ENCODE peak calls at places on chromosomes 1 and 21, in ten cellular contexts. B is central memory CD4-positive, alpha-beta T cell; H is CD8-positive, alpha-beta memory T cell; Z is small intestine; C is pancreas; L is Peyer's patch; J is cardiac fibroblast; T is HS-27A; E is brain microvascular endothelial cell; G is adipocyte. V is an unnamed sample.

GRCh38 chr21:31897311-31897710 is 24.5 kb downstream of the HUNK start:
- DNase-seq in H (no peak), G (no peak), C (no peak), L (no peak), E (no peak), Z (no peak), J (no peak), T (no peak), B (no peak), V (no peak)

GRCh38 chr1:201778279-201779023 is 50.5 kb upstream of the IPO9 start:
- DNase-seq in J (peak), H (no peak), G (peak), E (no peak), T (no peak), Z (no peak), C (no peak), L (no peak), B (no peak), V (no peak)

GRCh38 chr1:154759196-154759595 is 110.9 kb downstream of the KCNN3 start:
- DNase-seq in C (no peak), L (no peak), E (no peak), H (no peak), B (peak), T (no peak), Z (no peak), J (no peak), G (no peak), V (no peak)

GRCh38 chr1:204929487-204930185 is 59.0 kb downstream of the NFASC start:
- DNase-seq in Z (no peak), J (no peak), B (no peak), H (no peak), G (no peak), E (no peak), T (no peak), L (no peak), C (no peak), V (no peak)

GRCh38 chr21:46661211-46661625 is 25.7 kb downstream of the PRMT2 start:
- DNase-seq in Z (peak), L (no peak), B (peak), E (peak), T (no peak), J (peak), G (peak), C (peak), H (peak), V (peak)

GRCh38 chr1:222124602-222125001 is 382.7 kb upstream of the DUSP10 start:
- DNase-seq in L (no peak), Z (peak), G (no peak), T (no peak), E (no peak), C (no peak), J (no peak), B (no peak), H (no peak), V (no peak)

GRCh38 chr1:41919131-41919530 is 409 bp upstream of the HIVEP3 start:
- DNase-seq in T (no peak), H (no peak), Z (no peak), J (no peak), G (no peak), L (no peak), E (no peak), B (no peak), C (no peak), V (no peak)

GRCh38 chr1:226862900-226863299 is 7.5 kb upstream of the PSEN2 start:
- DNase-seq in T (no peak), G (peak), L (no peak), Z (peak), J (peak), E (peak), C (no peak), H (no peak), B (no peak), V (no peak)

GRCh38 chr1:175157200-175157599 is 35.4 kb downstream of the KIAA0040 start:
- DNase-seq in B (no peak), J (no peak), E (no peak), G (no peak), H (no peak), C (no peak), Z (no peak), L (no peak), T (no peak), V (no peak)

GRCh38 chr1:76176020-76176419 is 101.5 kb downstream of the ST6GALNAC3 start:
- DNase-seq in Z (no peak), G (no peak), H (no peak), B (no peak), J (no peak), C (no peak), T (no peak), L (no peak), E (no peak), V (no peak)

GRCh38 chr1:47710075-47711071 is 272.5 kb downstream of the FOXD2 start:
- DNase-seq in G (peak), E (peak), L (peak), J (peak), T (no peak), Z (peak), B (peak), H (peak), C (peak), V (peak)

GRCh38 chr1:8214501-8215173 is 103.3 kb upstream of the SLC45A1 start:
- DNase-seq in J (peak), T (no peak), E (no peak), B (no peak), Z (no peak), G (no peak), C (no peak), L (no peak), H (no peak), V (no peak)

GRCh38 chr1:4794020-4794780 is 139.8 kb downstream of the AJAP1 start:
- DNase-seq in C (no peak), T (no peak), H (no peak), J (no peak), B (no peak), Z (no peak), L (no peak), E (no peak), G (no peak), V (no peak)

GRCh38 chr1:162235261-162235780 is 141.3 kb downstream of the SPATA46 start:
- DNase-seq in E (no peak), C (no peak), J (peak), T (no peak), H (no peak), Z (no peak), L (no peak), G (peak), B (no peak), V (no peak)

GRCh38 chr1:28301368-28302174 is 27.3 kb upstream of the MED18 start:
- DNase-seq in E (peak), C (no peak), B (no peak), G (peak), H (no peak), T (no peak), Z (no peak), J (peak), L (no peak), V (no peak)

GRCh38 chr21:31804008-31804394 is 68.8 kb upstream of the HUNK start:
- DNase-seq in Z (no peak), J (no peak), C (no peak), L (no peak), E (no peak), G (no peak), T (no peak), H (no peak), B (no peak), V (no peak)

GRCh38 chr1:152525080-152525641 is 10.9 kb downstream of the CRCT1 start:
- DNase-seq in Z (peak), H (no peak), T (no peak), B (no peak), E (no peak), L (no peak), G (no peak), J (no peak), C (no peak), V (no peak)

GRCh38 chr1:145889722-145890121 is 4.1 kb upstream of the ANKRD35 start:
- DNase-seq in G (no peak), Z (no peak), E (no peak), C (no peak), H (no peak), L (no peak), T (no peak), J (no peak), B (no peak), V (no peak)

GRCh38 chr1:203172184-203173115 is 3.2 kb downstream of the MYBPH start:
- DNase-seq in E (peak), Z (peak), H (no peak), L (peak), B (peak), C (peak), T (peak), G (peak), J (peak), V (peak)

GRCh38 chr1:179889619-179890018 is 7.5 kb downstream of the TOR1AIP1 start:
- DNase-seq in L (no peak), E (no peak), G (no peak), C (no peak), J (no peak), T (no peak), Z (no peak), B (no peak), H (no peak), V (no peak)

GRCh38 chr1:1959840-1960479 is 40.9 kb upstream of the TMEM52 start:
- DNase-seq in E (peak), H (peak), Z (peak), J (peak), B (peak), T (peak), C (peak), L (peak), G (peak), V (peak)

GRCh38 chr1:216183007-216183406 is 240.2 kb downstream of the USH2A start:
- DNase-seq in T (peak), J (peak), C (no peak), G (peak), Z (no peak), L (no peak), E (peak), B (no peak), H (no peak), V (no peak)

V was measured in hepatic stellate cell.